ENCODE peak calls at places on chromosomes 4 and X, in four cellular contexts. Q, K, H and X are unnamed samples.

GRCh38 chrX:39653656-39654055 is 444.1 kb downstream of the BCOR start:
- DNase-seq in Q (no peak), K (peak), H (peak), X (peak)

GRCh38 chrX:3589474-3589873 is 124.0 kb downstream of the PRKX start:
- DNase-seq in Q (no peak), K (no peak), H (no peak), X (no peak)

GRCh38 chr4:147157860-147158701 is 212.4 kb upstream of the TTC29 start:
- DNase-seq in Q (peak), K (peak), H (peak), X (peak)

GRCh38 chrX:39039890-39040289 is 238.6 kb downstream of the MID1IP1 start:
- DNase-seq in Q (no peak), K (no peak), H (no peak), X (no peak)

GRCh38 chrX:102651242-102651967 is at the start of gene GPRASP1:
- DNase-seq in Q (peak), K (peak), H (peak), X (no peak)

GRCh38 chr4:12145768-12146167 is 717.1 kb upstream of the HS3ST1 start:
- DNase-seq in Q (no peak), K (no peak), H (no peak), X (no peak)

GRCh38 chr4:108188770-108189169 is 20.0 kb upstream of the LEF1 start:
- DNase-seq in Q (no peak), K (no peak), H (no peak), X (no peak)

GRCh38 chrX:129781134-129782014 is 1.6 kb downstream of the SASH3 start:
- DNase-seq in Q (no peak), K (no peak), H (peak), X (no peak)

GRCh38 chrX:17519349-17519748 is 144.3 kb downstream of the NHS start:
- DNase-seq in Q (peak), K (no peak), H (no peak), X (no peak)

GRCh38 chrX:65266482-65266881 is 268.1 kb downstream of the LAS1L start:
- DNase-seq in Q (no peak), K (no peak), H (peak), X (no peak)

GRCh38 chr4:39363773-39364393 is 2.3 kb downstream of the RFC1 start:
- DNase-seq in Q (no peak), K (no peak), H (no peak), X (no peak)

DNA sequence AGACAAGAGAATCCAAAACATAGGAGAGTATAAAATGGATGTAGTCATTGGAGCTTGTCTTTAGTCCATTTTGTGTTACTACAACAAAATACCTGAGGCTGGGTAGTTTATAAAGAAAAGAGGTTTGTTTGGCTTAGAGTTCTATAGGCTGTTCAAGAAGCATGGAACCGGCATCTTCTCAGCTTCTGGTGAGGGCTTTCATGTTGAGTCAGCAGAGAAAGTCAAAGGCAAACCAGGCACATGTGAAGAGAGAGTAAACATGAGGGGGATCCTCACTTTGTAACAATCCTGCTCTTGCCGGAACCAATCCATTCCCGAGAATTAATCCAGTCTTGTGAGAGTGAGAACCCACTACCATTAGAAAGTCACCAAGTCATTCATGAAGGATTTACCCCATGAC is 8.1 kb upstream of the HCCS start:
- DNase-seq in Q (no peak), K (no peak), H (no peak), X (no peak)
- H4K5ac ChIP-seq in Q (no peak), K (no peak), H (no peak), X (no peak)

DNA sequence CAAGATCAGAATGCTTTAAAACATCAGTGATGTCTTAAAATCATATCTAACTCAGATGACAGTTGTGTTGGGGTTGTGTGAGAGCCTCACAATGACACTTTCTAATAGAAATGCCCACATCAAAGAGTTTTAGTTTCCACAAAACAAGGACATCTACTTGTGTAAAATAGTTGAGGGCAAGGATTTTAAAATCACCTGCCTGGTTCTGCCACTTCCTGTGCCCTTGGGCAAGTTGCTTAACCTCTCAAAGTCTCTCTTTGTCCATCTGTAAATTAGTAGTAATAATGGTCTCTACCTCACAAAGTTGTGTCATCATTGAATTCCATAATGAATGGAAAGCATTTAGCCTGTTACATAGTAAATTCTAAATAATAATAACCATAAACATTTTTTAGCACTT is 41.9 kb upstream of the RELL1 start:
- DNase-seq in Q (no peak), K (no peak), H (no peak), X (no peak)
- H3K56ac ChIP-seq in Q (no peak), K (no peak), H (no peak), X (no peak)

GRCh38 chr4:48970471-48970921 is 15.6 kb upstream of the CWH43 start:
- DNase-seq in Q (peak), K (no peak), H (no peak), X (no peak)

GRCh38 chr4:48963042-48963679 is 22.9 kb upstream of the CWH43 start:
- DNase-seq in Q (peak), K (peak), H (peak), X (peak)

GRCh38 chr4:48967101-48967500 is 19.0 kb upstream of the CWH43 start:
- DNase-seq in Q (peak), K (no peak), H (no peak), X (no peak)

GRCh38 chr4:48967626-48968025 is 18.4 kb upstream of the CWH43 start:
- DNase-seq in Q (peak), K (no peak), H (no peak), X (no peak)

GRCh38 chr4:48968814-48969213 is 17.3 kb upstream of the CWH43 start:
- DNase-seq in Q (peak), K (no peak), H (no peak), X (no peak)
- H4K5ac ChIP-seq in Q (peak), K (no peak), H (no peak), X (no peak)

GRCh38 chr4:163356104-163356503 is 12.4 kb downstream of the NPY5R start:
- DNase-seq in Q (no peak), K (no peak), H (no peak), X (no peak)
- H3K56ac ChIP-seq in Q (no peak), K (no peak), H (no peak), X (no peak)

DNA sequence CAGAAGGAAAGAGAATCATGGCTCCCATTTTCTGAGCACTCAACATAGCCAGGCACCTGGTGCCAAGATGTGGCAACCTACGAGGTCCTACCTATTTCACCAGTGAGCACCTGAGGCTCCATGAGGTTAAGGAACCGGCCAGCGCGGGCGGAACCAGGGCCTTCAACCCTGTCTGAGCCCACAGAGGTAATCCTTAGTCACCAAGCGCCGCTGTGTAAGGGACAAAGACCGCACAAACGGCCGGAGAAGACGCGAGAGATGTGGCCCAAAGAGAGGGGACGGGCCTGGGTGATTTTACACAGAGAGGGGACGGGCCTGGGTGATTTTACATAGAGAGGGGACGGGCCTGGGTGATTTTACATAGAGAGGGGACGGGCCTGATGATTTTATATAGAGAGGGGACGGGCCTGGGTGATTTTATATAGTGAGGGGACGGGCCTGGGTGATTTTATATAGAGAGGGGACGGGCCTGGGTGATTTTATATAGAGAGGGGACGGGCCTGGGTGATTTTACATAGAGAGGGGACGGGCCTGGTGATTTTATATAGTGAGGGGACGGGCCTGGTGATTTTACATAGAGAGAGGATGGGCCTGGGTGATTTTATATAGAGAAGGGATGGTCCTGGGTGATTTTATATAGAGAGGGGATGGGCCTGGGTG is 114.2 kb downstream of the SMIM20 start:
- DNase-seq in Q (no peak), K (peak), H (peak), X (no peak)
- H4K5ac ChIP-seq in Q (no peak), K (no peak), H (no peak), X (peak)

DNA sequence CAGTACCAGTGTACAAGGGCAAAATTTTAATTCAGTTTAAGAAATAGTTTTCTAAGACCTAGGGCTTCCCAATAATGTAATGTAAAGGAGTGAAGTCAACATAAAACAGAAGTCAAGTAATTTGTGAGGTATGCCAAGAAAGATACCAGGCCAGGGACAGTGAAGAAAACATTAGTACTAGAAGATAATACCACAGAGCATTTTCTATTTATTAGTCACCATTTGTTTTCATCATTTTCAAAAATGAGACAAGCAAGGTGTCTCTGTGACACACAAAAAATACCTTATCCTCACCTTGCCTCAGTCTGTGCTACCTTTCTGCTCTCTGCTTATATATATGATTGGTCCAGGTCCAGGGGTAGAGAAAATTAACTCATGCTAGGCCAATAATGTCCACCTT is 46.8 kb downstream of the VEGFC start:
- DNase-seq in Q (no peak), K (no peak), H (no peak), X (no peak)
- H3K56ac ChIP-seq in Q (no peak), K (no peak), H (no peak), X (no peak)

GRCh38 chr4:148649669-148650331 is 207.6 kb upstream of the NR3C2 start:
- DNase-seq in Q (peak), K (no peak), H (peak), X (no peak)

GRCh38 chr4:148643851-148644250 is 201.6 kb upstream of the NR3C2 start:
- DNase-seq in Q (no peak), K (no peak), H (no peak), X (no peak)

GRCh38 chr4:148653681-148654080 is 211.5 kb upstream of the NR3C2 start:
- DNase-seq in Q (no peak), K (no peak), H (peak), X (no peak)

GRCh38 chr4:148651991-148652390 is 209.8 kb upstream of the NR3C2 start:
- DNase-seq in Q (no peak), K (no peak), H (peak), X (no peak)

GRCh38 chr4:148648599-148648998 is 206.4 kb upstream of the NR3C2 start:
- DNase-seq in Q (no peak), K (no peak), H (no peak), X (no peak)
- H4K5ac ChIP-seq in Q (no peak), K (no peak), H (no peak), X (no peak)

DNA sequence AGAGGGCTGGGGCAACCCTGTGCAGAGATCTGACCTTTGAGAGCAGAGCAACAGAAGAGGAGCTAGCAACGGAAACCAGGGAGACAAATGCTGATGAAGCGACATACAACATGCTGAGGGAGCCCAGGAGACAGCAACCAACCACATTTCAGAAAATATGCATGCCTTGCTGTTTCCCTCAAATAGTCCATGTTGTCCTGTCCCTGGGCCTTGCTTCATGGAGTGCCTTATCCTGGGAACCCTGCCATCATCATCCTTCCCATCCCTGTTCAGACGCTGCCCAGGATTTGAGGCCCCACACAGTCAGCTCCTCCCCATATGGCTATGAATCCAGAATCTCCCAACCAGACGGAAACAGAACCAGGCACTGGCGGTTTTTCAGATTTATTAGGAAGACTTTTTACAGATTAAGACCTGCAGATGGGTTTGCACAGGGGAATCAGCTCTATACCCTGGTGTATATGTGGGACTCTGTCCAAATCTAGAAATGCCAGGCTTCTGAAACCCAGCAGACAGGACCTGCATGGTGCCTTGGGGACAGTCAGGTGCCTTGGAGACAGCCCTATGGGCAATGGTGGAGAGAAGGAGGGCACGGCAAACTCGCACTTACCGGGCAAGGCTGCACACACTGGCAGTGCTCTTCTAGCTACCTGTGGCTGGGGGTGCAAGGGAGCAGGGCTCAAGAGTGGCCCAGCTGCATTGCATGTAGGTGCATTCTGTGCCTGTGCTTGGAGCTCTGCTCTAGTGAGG is 199.8 kb upstream of the MAMLD1 start:
- DNase-seq in Q (no peak), K (no peak), H (no peak), X (no peak)
- H3K56ac ChIP-seq in Q (no peak), K (no peak), H (no peak), X (no peak)

DNA sequence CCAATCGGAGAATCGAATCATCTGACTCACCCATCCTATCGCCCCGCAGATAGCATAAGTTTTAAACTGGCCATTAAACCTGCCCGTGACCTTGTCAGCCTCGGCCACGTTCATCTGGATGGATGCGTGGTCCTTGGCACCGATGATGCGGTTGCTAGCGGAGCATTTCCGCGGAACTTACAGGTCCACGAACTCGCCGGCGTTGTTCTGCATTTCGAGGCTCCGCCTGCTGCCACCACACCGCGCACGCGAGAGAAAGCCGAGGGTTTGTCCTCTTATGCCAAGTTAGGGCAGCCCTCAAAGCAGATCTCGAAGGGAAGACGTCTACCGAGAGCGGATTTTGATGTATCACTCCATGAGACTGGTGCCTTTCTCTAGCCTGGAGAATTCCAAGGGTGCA is 30.1 kb upstream of the TAPT1 start:
- DNase-seq in Q (no peak), K (no peak), H (no peak), X (no peak)
- H4K5ac ChIP-seq in Q (no peak), K (no peak), H (no peak), X (no peak)

GRCh38 chr4:98468744-98469143 is 189.7 kb downstream of the TSPAN5 start:
- DNase-seq in Q (peak), K (no peak), H (no peak), X (no peak)
- H3K56ac ChIP-seq in Q (no peak), K (no peak), H (no peak), X (no peak)